ENCODE peak calls at places on chromosomes 7 and 10, in four cellular contexts. Y, P, N and K are unnamed samples.

GRCh38 chr10:61842755-61843497 is 58.6 kb upstream of the ARID5B start:
- DNase-seq in Y (no peak), P (no peak), N (no peak), K (no peak)

GRCh38 chr10:19620867-19621266 is 195.4 kb upstream of the PLXDC2 start:
- DNase-seq in Y (no peak), P (no peak), N (no peak), K (no peak)

GRCh38 chr7:92245487-92246362 is at the start of the genes ANKIB1 and KRIT1:
- DNase-seq in Y (peak; percentile 86), P (peak; percentile 96), N (peak; percentile 90), K (peak; percentile 51)

GRCh38 chr7:116579835-116580234 is 55.0 kb downstream of the CAV1 start:
- DNase-seq in Y (no peak), P (no peak), N (no peak), K (no peak)

GRCh38 chr10:131947631-131948347 is 33.9 kb downstream of the BNIP3 start:
- DNase-seq in Y (no peak), P (no peak), N (no peak), K (no peak)

GRCh38 chr10:82037076-82037475 is 162.1 kb downstream of the NRG3 start:
- DNase-seq in Y (no peak), P (peak; percentile 2), N (no peak), K (no peak)

GRCh38 chr10:132429281-132430230 is 32.6 kb downstream of the PWWP2B start:
- DNase-seq in Y (no peak), P (peak; percentile 39), N (no peak), K (no peak)

GRCh38 chr10:71085689-71086438 is 126.5 kb upstream of the UNC5B start:
- DNase-seq in Y (no peak), P (no peak), N (no peak), K (no peak)

GRCh38 chr7:22584179-22584578 is 84.2 kb upstream of the STEAP1B start:
- DNase-seq in Y (no peak), P (no peak), N (no peak), K (no peak)

GRCh38 chr10:100223879-100224278 is 5.5 kb downstream of the CHUK start:
- DNase-seq in Y (no peak), P (no peak), N (no peak), K (no peak)

GRCh38 chr7:125561006-125561405 is 631.4 kb upstream of the POT1 start:
- DNase-seq in Y (no peak), P (no peak), N (no peak), K (no peak)

GRCh38 chr7:41503438-41503837 is 199.5 kb downstream of the INHBA start:
- DNase-seq in Y (no peak), P (no peak), N (no peak), K (no peak)

DNA sequence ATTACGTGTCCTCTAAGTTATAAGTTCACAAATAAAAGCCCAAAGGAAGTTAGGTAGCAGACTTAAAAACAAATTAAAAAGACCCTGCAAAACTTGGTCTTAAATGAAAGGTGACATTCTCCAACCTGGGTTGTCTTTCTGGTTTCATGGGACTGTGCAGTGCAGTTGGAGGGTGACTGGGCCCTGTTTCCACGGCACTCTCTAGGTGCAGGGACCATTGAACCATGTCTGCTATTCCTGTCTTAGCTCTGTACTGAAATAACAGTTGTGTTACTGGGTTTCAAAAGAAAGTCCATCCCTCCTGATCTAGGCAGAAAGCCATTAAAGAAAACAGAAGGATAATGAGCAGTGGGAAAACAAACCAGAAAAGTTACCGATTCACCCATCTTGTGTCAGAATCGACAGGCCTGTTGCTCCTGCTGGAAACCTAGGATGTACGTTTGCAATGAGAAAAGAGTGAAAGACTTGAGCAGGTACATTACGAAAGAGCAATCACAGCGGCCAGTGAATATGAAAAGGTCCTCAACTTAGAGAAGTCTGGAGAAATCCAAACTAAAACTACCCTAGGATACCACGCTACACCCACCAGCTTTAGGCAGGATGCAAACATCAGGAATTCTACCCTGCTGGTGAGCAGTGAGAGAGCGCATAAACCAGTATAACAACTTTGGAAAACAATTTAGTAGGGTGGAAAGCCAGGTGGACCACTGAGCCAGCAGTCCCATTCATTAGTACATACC is 24.5 kb downstream of the SPDYE6 start:
- DNase-seq in Y (no peak), P (no peak), N (no peak), K (no peak)
- TF ChIP-seq PBX3 in Y (no peak), P (no peak), N (no peak), K (no peak)

DNA sequence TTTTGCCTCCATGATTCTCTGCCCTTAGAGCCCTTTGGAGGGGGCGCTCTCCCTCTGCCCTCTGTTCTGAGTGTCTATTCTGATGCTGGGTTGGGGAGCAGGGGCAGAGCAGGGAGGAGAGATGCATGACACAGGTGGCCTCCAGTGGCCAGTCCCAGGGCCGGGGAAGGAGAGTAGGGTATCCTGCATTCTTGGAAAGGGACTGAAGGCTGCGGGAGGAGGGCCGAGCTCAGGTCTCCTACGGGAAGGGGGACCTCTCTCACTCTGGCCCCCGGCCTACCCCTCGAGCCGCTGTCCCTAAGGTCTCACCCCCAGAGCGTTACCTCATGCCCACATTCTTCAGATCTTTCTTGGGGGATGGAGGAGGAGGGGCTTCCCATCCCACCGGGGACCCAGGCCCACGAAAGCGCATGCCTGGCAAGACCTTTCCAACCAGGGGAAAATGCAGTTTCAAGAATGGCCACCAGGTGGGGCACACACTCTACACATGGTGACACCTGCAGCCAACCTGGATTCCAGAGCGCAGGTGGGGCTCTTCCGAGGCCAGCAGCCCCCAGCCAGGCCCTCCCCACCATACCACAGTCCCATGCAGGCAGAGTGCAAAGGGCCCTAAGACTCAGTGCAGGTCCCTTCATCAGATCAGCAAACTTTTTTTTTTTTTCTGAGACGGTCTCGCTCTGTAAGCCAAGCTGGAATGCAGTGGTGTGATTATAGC is 86.4 kb downstream of the MYL10 start:
- DNase-seq in Y (peak; percentile 53), P (peak; percentile 85), N (peak; percentile 67), K (peak; percentile 2)
- TF ChIP-seq PBX3 in Y (no peak), P (no peak), N (no peak), K (no peak)

GRCh38 chr7:28957822-28958234 is 302 bp downstream of the TRIL start:
- DNase-seq in Y (no peak), P (peak; percentile 80), N (no peak), K (no peak)

GRCh38 chr7:28955723-28956607 is 2.2 kb downstream of the TRIL start:
- DNase-seq in Y (peak; percentile 72), P (peak; percentile 87), N (peak; percentile 33), K (no peak)

GRCh38 chr7:28955356-28955722 is 2.8 kb downstream of the TRIL start:
- DNase-seq in Y (no peak), P (no peak), N (no peak), K (no peak)

GRCh38 chr7:28957064-28957821 is 887 bp downstream of the TRIL start:
- DNase-seq in Y (no peak), P (peak; percentile 67), N (no peak), K (no peak)

GRCh38 chr7:28956608-28957063 is 1.5 kb downstream of the TRIL start:
- DNase-seq in Y (peak; percentile 48), P (peak; percentile 95), N (peak; percentile 33), K (no peak)
- TF ChIP-seq PBX3 in Y (no peak), P (no peak), N (no peak), K (no peak)

DNA sequence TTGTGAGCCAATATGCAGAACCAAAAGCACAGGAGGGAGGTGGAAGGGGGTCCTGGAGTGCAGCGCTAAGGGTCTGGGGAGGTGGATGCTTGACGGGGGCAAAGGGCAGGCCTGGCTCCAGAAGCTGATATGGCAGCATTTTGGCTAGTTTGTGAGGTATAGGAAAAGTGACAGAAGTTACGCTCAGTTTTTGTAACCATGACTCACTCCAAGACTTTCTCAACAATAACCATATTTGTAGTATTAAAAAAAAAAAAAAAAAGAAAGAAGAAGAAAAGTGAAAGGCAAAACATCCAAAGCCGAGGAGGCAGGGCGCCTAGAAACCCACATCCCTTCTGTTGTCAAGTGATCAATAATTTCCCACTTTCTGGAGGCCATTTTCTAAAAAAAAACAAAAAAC is 92.3 kb downstream of the RNF216 start:
- DNase-seq in Y (no peak), P (no peak), N (no peak), K (no peak)
- TF ChIP-seq PBX3 in Y (no peak), P (no peak), N (no peak), K (no peak)

GRCh38 chr10:129491123-129491734 is 24.2 kb downstream of the MGMT start:
- DNase-seq in Y (no peak), P (no peak), N (peak; percentile 33), K (no peak)
- TF ChIP-seq PBX3 in Y (no peak), P (no peak), N (no peak), K (no peak)

GRCh38 chr7:95723583-95724180 is 48.7 kb upstream of the DYNC1I1 start:
- DNase-seq in Y (peak; percentile 53), P (peak; percentile 72), N (peak; percentile 65), K (peak; percentile 11)
- TF ChIP-seq PBX3 in Y (no peak), P (no peak), N (no peak), K (no peak)

GRCh38 chr7:107103369-107103768 is 58.9 kb downstream of the PRKAR2B start:
- DNase-seq in Y (no peak), P (peak; percentile 79), N (no peak), K (no peak)
- TF ChIP-seq PBX3 in Y (no peak), P (no peak), N (no peak), K (no peak)